ENCODE peak calls at places on chromosomes 5 and 9, in four cellular contexts. R, T, I and J are unnamed samples.

GRCh38 chr9:126219717-126220116 is 106.9 kb upstream of the MVB12B start:
- DNase-seq in R (no peak), T (no peak), I (no peak), J (no peak)

GRCh38 chr5:42912184-42912766 is 100.6 kb upstream of the SELENOP start:
- DNase-seq in R (peak; percentile 72), T (no peak), I (no peak), J (peak; percentile 61)

GRCh38 chr9:13481274-13481673 is 201.8 kb upstream of the MPDZ start:
- DNase-seq in R (no peak), T (no peak), I (no peak), J (no peak)

GRCh38 chr5:150356575-150357284 is 767 bp upstream of the TCOF1 start:
- DNase-seq in R (no peak), T (no peak), I (no peak), J (no peak)

GRCh38 chr5:150242495-150242894 is 47.1 kb downstream of the CAMK2A start:
- DNase-seq in R (no peak), T (no peak), I (no peak), J (no peak)

GRCh38 chr5:14706615-14707021 is 42.1 kb downstream of the OTULIN start:
- DNase-seq in R (peak; percentile 79), T (no peak), I (no peak), J (peak; percentile 73)

GRCh38 chr5:171920765-171921391 is 85.6 kb downstream of the FBXW11 start:
- DNase-seq in R (no peak), T (no peak), I (no peak), J (no peak)

GRCh38 chr5:98934581-98934980 is 5.8 kb upstream of the CHD1 start:
- DNase-seq in R (peak; percentile 33), T (no peak), I (peak; percentile 17), J (peak; percentile 40)

GRCh38 chr9:13410566-13411031 is 131.1 kb upstream of the MPDZ start:
- DNase-seq in R (no peak), T (no peak), I (no peak), J (no peak)

GRCh38 chr9:86550411-86550810 is 196.2 kb upstream of the TUT7 start:
- DNase-seq in R (no peak), T (no peak), I (no peak), J (no peak)

GRCh38 chr5:130526708-130527107 is 622.4 kb downstream of the CHSY3 start:
- DNase-seq in R (no peak), T (no peak), I (no peak), J (no peak)

DNA sequence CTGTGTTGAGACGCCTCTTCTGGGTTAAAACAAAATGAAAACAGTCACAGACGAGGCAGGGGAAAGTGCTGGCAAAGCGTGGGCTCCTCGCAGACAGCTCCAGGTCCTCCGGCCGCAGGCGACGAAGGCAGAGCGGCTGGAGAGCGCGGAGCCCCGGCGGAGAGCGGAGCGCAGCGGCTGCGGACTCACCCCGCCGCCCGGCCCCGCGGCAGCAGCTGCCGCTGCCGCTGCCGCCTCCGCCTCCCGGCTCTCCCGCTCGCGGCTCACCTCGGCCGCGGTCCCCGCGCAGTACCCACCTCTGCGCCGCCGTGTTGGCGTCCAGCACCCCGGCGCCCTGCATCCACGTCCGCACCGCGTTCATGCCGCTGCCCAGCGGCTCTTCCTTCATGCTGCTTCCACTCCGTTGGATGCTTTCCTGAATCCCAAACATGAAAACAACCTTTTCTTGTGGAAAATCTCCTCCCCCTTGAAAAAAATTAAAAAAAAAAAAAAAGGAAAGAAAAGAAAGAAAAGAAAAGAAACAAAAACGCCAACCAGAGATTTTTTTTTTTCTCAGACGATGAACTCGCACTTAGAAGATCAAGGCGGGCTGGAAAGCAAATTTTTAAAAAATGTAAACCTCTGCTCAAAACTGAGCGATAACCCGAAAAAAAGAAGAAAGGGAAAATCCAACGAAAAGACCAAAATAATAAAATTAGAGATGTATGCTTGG is 511 bp downstream of the EBF1 start:
- DNase-seq in R (peak; percentile 63), T (peak; percentile 53), I (no peak), J (peak; percentile 60)
- H2AFZ ChIP-seq in R (peak overlapping the region; percentile 92), T (peak overlapping the region; percentile 73), I (no peak overlapping the region), J (peak overlapping the region; percentile 55)

DNA sequence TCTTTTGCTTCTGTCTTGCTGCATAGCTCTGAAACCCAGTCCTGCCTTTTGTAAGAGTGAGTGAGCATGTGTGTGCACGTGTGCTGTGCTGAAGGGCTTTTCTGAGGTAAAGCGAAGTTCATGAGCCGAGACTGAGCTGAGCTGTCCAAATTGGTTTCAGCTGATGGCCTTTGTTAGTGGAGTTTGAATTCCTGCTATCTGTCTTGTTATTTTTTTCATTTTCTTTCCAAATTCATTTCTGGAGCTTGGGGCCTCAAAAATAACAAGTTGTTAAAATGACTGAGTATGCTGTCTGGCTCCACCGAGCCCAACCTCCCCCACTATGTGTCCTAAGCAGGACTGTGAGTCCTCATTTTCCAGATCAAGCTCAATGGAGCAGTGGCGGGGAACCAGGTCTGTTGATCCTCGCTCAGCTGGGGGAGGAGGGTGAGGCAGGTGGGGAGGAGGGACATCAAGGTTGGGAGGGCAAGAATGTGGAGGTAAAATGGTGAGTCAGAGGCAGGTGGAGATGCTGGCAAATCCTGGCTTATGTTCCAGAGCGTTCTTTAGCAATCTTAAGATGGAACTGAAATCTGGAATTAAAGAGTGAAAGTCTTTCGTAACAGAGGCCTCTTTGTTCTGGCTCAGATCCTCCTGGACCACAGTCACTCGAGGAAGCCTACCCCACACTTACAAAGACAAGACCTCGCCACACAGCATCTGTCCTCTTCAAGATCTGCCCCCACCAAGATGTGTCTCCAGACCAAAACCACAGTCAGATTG is 63.9 kb downstream of the SREK1 start:
- DNase-seq in R (no peak), T (no peak), I (peak; percentile 26), J (no peak)
- H3K23ac ChIP-seq in R (no peak overlapping the region), T (no peak overlapping the region), I (no peak overlapping the region), J (no peak overlapping the region)

DNA sequence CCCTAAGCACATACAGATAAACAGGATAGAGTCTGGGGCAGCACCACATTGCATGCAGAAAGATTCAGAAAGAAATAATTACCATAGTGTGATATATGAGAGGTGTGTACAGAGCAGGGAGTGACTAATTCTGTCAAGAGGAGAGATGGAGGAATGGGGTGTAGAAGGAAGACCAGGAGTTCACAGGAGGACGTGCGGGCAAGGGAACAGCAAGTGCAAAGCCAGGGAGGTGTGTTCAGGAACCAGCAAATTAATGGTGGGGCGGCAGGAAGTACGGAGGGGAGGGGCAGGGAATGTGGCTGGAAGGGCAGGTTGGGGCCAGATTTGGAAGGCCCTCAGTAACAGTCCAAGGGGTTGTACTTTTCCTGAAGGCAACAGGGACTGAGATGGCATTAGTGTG is 17.4 kb downstream of the EGR1 start:
- DNase-seq in R (no peak), T (no peak), I (no peak), J (no peak)
- H3K4ac ChIP-seq in R (no peak overlapping the region), T (no peak overlapping the region), I (no peak overlapping the region), J (no peak overlapping the region)

GRCh38 chr5:149135536-149136201 is 5.6 kb upstream of the ABLIM3 start:
- DNase-seq in R (peak; percentile 92), T (no peak), I (no peak), J (peak; percentile 88)

GRCh38 chr5:149138182-149138923 is 2.9 kb upstream of the ABLIM3 start:
- DNase-seq in R (no peak), T (no peak), I (no peak), J (no peak)

GRCh38 chr5:149133795-149134777 is 7.2 kb upstream of the ABLIM3 start:
- DNase-seq in R (peak; percentile 92), T (no peak), I (peak; percentile 44), J (peak; percentile 92)

GRCh38 chr5:149132474-149132873 is 8.8 kb upstream of the ABLIM3 start:
- DNase-seq in R (peak; percentile 35), T (no peak), I (no peak), J (no peak)

DNA sequence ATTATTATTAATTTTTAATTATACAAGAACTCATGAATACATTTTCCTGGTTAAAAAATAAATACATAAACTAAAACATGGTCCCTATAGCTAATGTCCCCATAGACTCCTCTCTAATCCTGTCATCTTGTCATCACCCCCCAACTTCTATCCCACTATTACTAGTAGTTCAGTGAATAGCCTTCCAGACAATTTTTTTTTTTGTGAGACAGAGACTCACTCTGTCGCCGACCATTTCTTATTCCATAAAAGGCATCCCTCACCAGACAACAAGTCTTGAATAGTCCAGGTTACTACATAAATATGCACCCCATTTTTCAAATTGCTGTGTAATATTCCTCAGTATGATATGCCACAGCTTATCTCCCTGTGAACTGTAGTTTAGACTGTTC is 6.5 kb upstream of the ABLIM3 start:
- DNase-seq in R (no peak), T (no peak), I (no peak), J (no peak)
- H2AFZ ChIP-seq in R (no peak overlapping the region), T (no peak overlapping the region), I (no peak overlapping the region), J (no peak overlapping the region)

GRCh38 chr5:135715267-135716050 is 119.0 kb upstream of the SLC25A48 start:
- DNase-seq in R (no peak), T (no peak), I (no peak), J (no peak)
- H3K23ac ChIP-seq in R (no peak overlapping the region), T (no peak overlapping the region), I (no peak overlapping the region), J (no peak overlapping the region)

GRCh38 chr9:78033870-78034269 is 2.3 kb upstream of the GNAQ start:
- DNase-seq in R (no peak), T (no peak), I (no peak), J (no peak)
- H3K4ac ChIP-seq in R (no peak overlapping the region), T (no peak overlapping the region), I (no peak overlapping the region), J (no peak overlapping the region)

GRCh38 chr5:65041296-65042158 is 272.8 kb downstream of the CWC27 start:
- DNase-seq in R (peak; percentile 61), T (no peak), I (no peak), J (no peak)
- H2AFZ ChIP-seq in R (peak overlapping the region; percentile 46), T (no peak overlapping the region), I (peak overlapping the region; percentile 19), J (no peak overlapping the region)